ENCODE peak calls at places on chromosomes 7 and 10, in six cellular contexts. One of them, this sample, is unnamed.

GRCh38 chr7:107344286-107344685 is 125.6 kb upstream of the GPR22 start:
- DNase-seq in left ventricle myocardium inferior: no peak
- DNase-seq in A549: no peak
- DNase-seq in brain microvascular endothelial cell: no peak
- DNase-seq in body of pancreas: no peak
- DNase-seq in transverse colon: no peak
- DNase-seq in this sample: no peak

GRCh38 chr10:91054325-91054724 is 133.4 kb upstream of the ANKRD1 start:
- DNase-seq in left ventricle myocardium inferior: no peak
- DNase-seq in A549: no peak
- DNase-seq in brain microvascular endothelial cell: peak; percentile 39
- DNase-seq in body of pancreas: no peak
- DNase-seq in transverse colon: no peak
- DNase-seq in this sample: no peak

GRCh38 chr7:131537581-131537980 is 18.8 kb downstream of the PODXL start:
- DNase-seq in left ventricle myocardium inferior: no peak
- DNase-seq in A549: no peak
- DNase-seq in brain microvascular endothelial cell: no peak
- DNase-seq in body of pancreas: no peak
- DNase-seq in transverse colon: no peak
- DNase-seq in this sample: no peak

GRCh38 chr10:80771902-80772555 is 234.3 kb downstream of the SH2D4B start:
- DNase-seq in left ventricle myocardium inferior: no peak
- DNase-seq in A549: no peak
- DNase-seq in brain microvascular endothelial cell: no peak
- DNase-seq in body of pancreas: no peak
- DNase-seq in transverse colon: no peak
- DNase-seq in this sample: no peak

GRCh38 chr7:584122-584465 is 64.4 kb upstream of the PDGFA start:
- DNase-seq in left ventricle myocardium inferior: no peak
- DNase-seq in A549: no peak
- DNase-seq in brain microvascular endothelial cell: no peak
- DNase-seq in body of pancreas: peak; percentile 39
- DNase-seq in transverse colon: peak; percentile 44
- DNase-seq in this sample: no peak

GRCh38 chr10:72340510-72340895 is 14.2 kb downstream of the DNAJB12 start:
- DNase-seq in left ventricle myocardium inferior: peak; percentile 71
- DNase-seq in A549: peak; percentile 70
- DNase-seq in brain microvascular endothelial cell: peak; percentile 50
- DNase-seq in body of pancreas: peak; percentile 69
- DNase-seq in transverse colon: peak; percentile 77
- DNase-seq in this sample: peak; percentile 72

GRCh38 chr7:20310963-20311742 is 19.5 kb upstream of the ITGB8 start:
- DNase-seq in left ventricle myocardium inferior: no peak
- DNase-seq in A549: peak; percentile 52
- DNase-seq in brain microvascular endothelial cell: peak; percentile 70
- DNase-seq in body of pancreas: no peak
- DNase-seq in transverse colon: no peak
- DNase-seq in this sample: no peak

GRCh38 chr10:89615824-89616223 is 29.2 kb downstream of the PANK1 start:
- DNase-seq in left ventricle myocardium inferior: no peak
- DNase-seq in A549: no peak
- DNase-seq in brain microvascular endothelial cell: no peak
- DNase-seq in body of pancreas: no peak
- DNase-seq in transverse colon: no peak
- DNase-seq in this sample: no peak

GRCh38 chr10:80136134-80136571 is 3.6 kb downstream of the PLAC9 start:
- DNase-seq in left ventricle myocardium inferior: peak; percentile 97
- DNase-seq in A549: no peak
- DNase-seq in brain microvascular endothelial cell: peak; percentile 58
- DNase-seq in body of pancreas: no peak
- DNase-seq in transverse colon: no peak
- DNase-seq in this sample: peak; percentile 63

GRCh38 chr10:115902596-115902995 is 370.4 kb downstream of the GFRA1 start:
- DNase-seq in left ventricle myocardium inferior: no peak
- DNase-seq in A549: no peak
- DNase-seq in brain microvascular endothelial cell: no peak
- DNase-seq in body of pancreas: no peak
- DNase-seq in transverse colon: no peak
- DNase-seq in this sample: no peak

DNA sequence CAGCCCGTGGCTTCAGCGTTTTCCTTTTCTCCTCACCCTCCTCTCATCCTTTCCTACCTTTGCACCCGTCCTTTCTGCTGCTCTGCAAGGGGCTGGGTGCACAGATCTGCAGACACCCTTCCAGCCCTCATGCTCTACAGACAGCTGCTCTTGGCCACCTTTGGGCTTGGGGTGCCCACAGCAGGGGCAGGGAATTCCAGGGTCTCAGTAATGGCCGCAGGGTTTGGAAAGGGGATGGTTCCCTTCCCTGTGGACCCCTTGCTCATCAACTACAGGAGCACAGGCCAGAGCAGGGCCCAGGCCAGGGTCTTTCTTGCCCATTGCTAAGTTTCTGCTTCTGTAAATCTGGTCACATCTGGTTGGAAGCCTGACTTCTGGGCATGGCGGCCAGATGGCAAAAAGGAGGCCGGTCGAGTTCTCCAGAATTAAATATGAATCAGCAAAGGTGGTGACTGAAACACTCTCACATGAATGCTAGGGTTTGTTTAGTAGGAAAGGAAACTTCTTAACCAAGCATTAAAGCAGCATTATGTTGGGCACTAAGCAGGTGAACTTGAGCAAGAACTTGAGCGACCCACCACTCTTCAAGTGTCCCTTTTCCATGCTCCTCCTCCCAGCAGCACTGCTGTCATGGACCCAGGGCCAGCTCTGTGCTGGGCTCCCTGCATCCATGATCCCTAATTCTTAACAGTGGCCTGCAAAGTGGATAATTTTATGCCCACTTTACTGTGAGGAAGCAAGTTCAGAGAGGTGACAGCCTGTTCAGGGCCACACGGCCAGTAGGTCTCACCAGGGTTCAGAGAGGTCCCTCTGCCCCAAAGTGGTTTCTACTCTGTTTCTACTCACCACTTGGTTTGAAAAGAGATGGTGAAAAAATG is 1.5 kb downstream of the ECHDC3 start:
- DNase-seq in left ventricle myocardium inferior: no peak
- DNase-seq in A549: no peak
- DNase-seq in brain microvascular endothelial cell: no peak
- DNase-seq in body of pancreas: no peak
- DNase-seq in transverse colon: no peak
- DNase-seq in this sample: no peak
- H3K4me3 ChIP-seq in left ventricle myocardium inferior: peak overlapping the region; percentile 76
- H3K4me3 ChIP-seq in A549: no peak overlapping the region
- H3K4me3 ChIP-seq in brain microvascular endothelial cell: no peak overlapping the region
- H3K4me3 ChIP-seq in body of pancreas: peak overlapping the region; percentile 59
- H3K4me3 ChIP-seq in transverse colon: no peak overlapping the region
- H3K4me3 ChIP-seq in this sample: no peak overlapping the region

DNA sequence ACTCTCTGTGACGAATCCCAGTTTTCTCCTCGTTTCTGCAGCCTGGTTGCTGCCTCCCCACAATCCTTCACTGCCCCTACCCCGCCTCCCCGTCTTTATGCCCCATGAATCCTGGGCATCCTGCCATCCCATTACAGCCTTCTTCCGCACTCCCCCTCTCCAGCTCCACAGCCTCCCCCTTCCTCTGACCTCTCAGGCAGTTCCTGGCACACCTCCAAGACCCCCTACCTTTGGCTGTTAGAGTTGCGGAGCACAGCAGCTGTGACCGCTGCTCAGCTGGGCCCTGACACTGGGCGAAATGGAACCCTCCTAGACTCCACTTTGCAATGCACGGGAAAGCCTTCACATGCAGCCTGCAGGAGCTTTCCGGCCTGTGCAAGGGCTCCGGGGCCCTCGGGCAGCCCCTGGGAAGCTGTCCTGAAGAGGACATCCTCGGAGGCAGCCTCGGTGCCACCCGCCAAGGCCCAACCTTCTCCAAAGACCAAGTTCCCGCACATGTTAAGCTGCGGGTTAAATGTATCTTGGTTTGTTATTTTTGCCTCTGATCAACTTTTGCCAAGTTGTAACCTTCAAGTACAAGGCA is 400.7 kb upstream of the MKI67 start:
- DNase-seq in left ventricle myocardium inferior: no peak
- DNase-seq in A549: no peak
- DNase-seq in brain microvascular endothelial cell: no peak
- DNase-seq in body of pancreas: peak; percentile 6
- DNase-seq in transverse colon: no peak
- DNase-seq in this sample: no peak
- TF ChIP-seq CTCF in left ventricle myocardium inferior: no peak
- TF ChIP-seq CTCF in A549: no peak
- TF ChIP-seq CTCF in brain microvascular endothelial cell: no peak
- TF ChIP-seq CTCF in body of pancreas: no peak
- TF ChIP-seq CTCF in transverse colon: no peak
- TF ChIP-seq CTCF in this sample: no peak

GRCh38 chr7:6147627-6148026 is 116.5 kb downstream of the ANKRD61 start:
- DNase-seq in left ventricle myocardium inferior: no peak
- DNase-seq in A549: no peak
- DNase-seq in brain microvascular endothelial cell: no peak
- DNase-seq in body of pancreas: no peak
- DNase-seq in transverse colon: no peak
- DNase-seq in this sample: no peak
- H3K27ac ChIP-seq in left ventricle myocardium inferior: no peak overlapping the region
- H3K27ac ChIP-seq in A549: no peak overlapping the region
- H3K27ac ChIP-seq in brain microvascular endothelial cell: no peak overlapping the region
- H3K27ac ChIP-seq in body of pancreas: no peak overlapping the region
- H3K27ac ChIP-seq in transverse colon: no peak overlapping the region
- H3K27ac ChIP-seq in this sample: no peak overlapping the region

GRCh38 chr7:31651800-31652326 is 35.2 kb upstream of the PPP1R17 start:
- DNase-seq in left ventricle myocardium inferior: no peak
- DNase-seq in A549: no peak
- DNase-seq in brain microvascular endothelial cell: no peak
- DNase-seq in body of pancreas: no peak
- DNase-seq in transverse colon: no peak
- DNase-seq in this sample: no peak

GRCh38 chr7:31648288-31648687 is 38.7 kb upstream of the PPP1R17 start:
- DNase-seq in left ventricle myocardium inferior: no peak
- DNase-seq in A549: peak; percentile 3
- DNase-seq in brain microvascular endothelial cell: peak; percentile 2
- DNase-seq in body of pancreas: no peak
- DNase-seq in transverse colon: no peak
- DNase-seq in this sample: no peak

GRCh38 chr7:31646969-31647368 is 40.0 kb upstream of the PPP1R17 start:
- DNase-seq in left ventricle myocardium inferior: no peak
- DNase-seq in A549: no peak
- DNase-seq in brain microvascular endothelial cell: no peak
- DNase-seq in body of pancreas: no peak
- DNase-seq in transverse colon: no peak
- DNase-seq in this sample: no peak

GRCh38 chr7:31651234-31651633 is 35.8 kb upstream of the PPP1R17 start:
- DNase-seq in left ventricle myocardium inferior: no peak
- DNase-seq in A549: no peak
- DNase-seq in brain microvascular endothelial cell: no peak
- DNase-seq in body of pancreas: no peak
- DNase-seq in transverse colon: no peak
- DNase-seq in this sample: no peak
- H3K4me3 ChIP-seq in left ventricle myocardium inferior: no peak overlapping the region
- H3K4me3 ChIP-seq in A549: no peak overlapping the region
- H3K4me3 ChIP-seq in brain microvascular endothelial cell: no peak overlapping the region
- H3K4me3 ChIP-seq in body of pancreas: no peak overlapping the region
- H3K4me3 ChIP-seq in transverse colon: no peak overlapping the region
- H3K4me3 ChIP-seq in this sample: no peak overlapping the region

GRCh38 chr10:121668336-121669009 is 70.2 kb upstream of the FGFR2 start:
- DNase-seq in left ventricle myocardium inferior: peak; percentile 43
- DNase-seq in A549: no peak
- DNase-seq in brain microvascular endothelial cell: no peak
- DNase-seq in body of pancreas: peak; percentile 65
- DNase-seq in transverse colon: peak; percentile 26
- DNase-seq in this sample: peak; percentile 52
- TF ChIP-seq CTCF in left ventricle myocardium inferior: no peak
- TF ChIP-seq CTCF in A549: no peak
- TF ChIP-seq CTCF in brain microvascular endothelial cell: no peak
- TF ChIP-seq CTCF in body of pancreas: no peak
- TF ChIP-seq CTCF in transverse colon: no peak
- TF ChIP-seq CTCF in this sample: no peak

GRCh38 chr10:62248465-62248864 is 20.2 kb downstream of the RTKN2 start:
- DNase-seq in left ventricle myocardium inferior: no peak
- DNase-seq in A549: no peak
- DNase-seq in brain microvascular endothelial cell: no peak
- DNase-seq in body of pancreas: no peak
- DNase-seq in transverse colon: no peak
- DNase-seq in this sample: no peak
- H3K27ac ChIP-seq in left ventricle myocardium inferior: no peak overlapping the region
- H3K27ac ChIP-seq in A549: no peak overlapping the region
- H3K27ac ChIP-seq in brain microvascular endothelial cell: no peak overlapping the region
- H3K27ac ChIP-seq in body of pancreas: no peak overlapping the region
- H3K27ac ChIP-seq in transverse colon: no peak overlapping the region
- H3K27ac ChIP-seq in this sample: no peak overlapping the region

DNA sequence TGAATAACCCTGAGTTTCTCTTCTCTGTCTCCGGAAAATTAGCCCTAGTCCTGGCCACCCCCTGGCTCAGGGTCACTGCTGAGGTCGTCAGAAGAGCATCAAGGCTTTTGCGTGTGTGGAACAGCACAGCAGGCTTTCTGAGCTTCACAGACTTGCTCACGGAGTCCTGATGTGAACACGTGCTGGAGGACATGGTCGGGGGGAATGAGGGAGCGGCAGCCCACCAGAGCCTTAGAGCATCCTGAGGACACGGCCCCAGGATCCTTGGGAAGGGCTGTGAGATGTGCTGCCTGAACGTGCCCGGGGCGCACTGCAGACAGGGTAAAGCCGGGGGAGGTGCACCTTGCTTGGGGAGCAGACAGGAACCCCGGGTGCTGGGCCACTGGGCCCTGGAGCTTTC is 28.8 kb downstream of the TMEM120A start:
- DNase-seq in left ventricle myocardium inferior: no peak
- DNase-seq in A549: no peak
- DNase-seq in brain microvascular endothelial cell: no peak
- DNase-seq in body of pancreas: no peak
- DNase-seq in transverse colon: no peak
- DNase-seq in this sample: no peak
- H3K4me3 ChIP-seq in left ventricle myocardium inferior: peak overlapping the region; percentile 19
- H3K4me3 ChIP-seq in A549: no peak overlapping the region
- H3K4me3 ChIP-seq in brain microvascular endothelial cell: no peak overlapping the region
- H3K4me3 ChIP-seq in body of pancreas: no peak overlapping the region
- H3K4me3 ChIP-seq in transverse colon: no peak overlapping the region
- H3K4me3 ChIP-seq in this sample: no peak overlapping the region